ENCODE peak calls at places on chromosomes 2 and 18, in six cellular contexts. One of them, this sample, is unnamed.

GRCh38 chr18:3171631-3172030 is 48.1 kb downstream of the MYOM1 start:
- DNase-seq in tibial nerve: no peak
- DNase-seq in left ventricle myocardium inferior: no peak
- DNase-seq in neural crest cell: no peak
- DNase-seq in fibroblast of mammary gland: no peak
- DNase-seq in IMR-90: no peak
- DNase-seq in this sample: no peak

GRCh38 chr2:57720728-57721627 is 325.6 kb upstream of the VRK2 start:
- DNase-seq in tibial nerve: no peak
- DNase-seq in left ventricle myocardium inferior: no peak
- DNase-seq in neural crest cell: peak
- DNase-seq in fibroblast of mammary gland: peak
- DNase-seq in IMR-90: peak
- DNase-seq in this sample: peak

GRCh38 chr2:174153757-174154680 is 94.3 kb downstream of the OLA1 start:
- DNase-seq in tibial nerve: no peak
- DNase-seq in left ventricle myocardium inferior: no peak
- DNase-seq in neural crest cell: no peak
- DNase-seq in fibroblast of mammary gland: peak
- DNase-seq in IMR-90: peak
- DNase-seq in this sample: peak

GRCh38 chr18:45359275-45360009 is 255.8 kb upstream of the SLC14A2 start:
- DNase-seq in tibial nerve: no peak
- DNase-seq in left ventricle myocardium inferior: no peak
- DNase-seq in neural crest cell: no peak
- DNase-seq in fibroblast of mammary gland: no peak
- DNase-seq in IMR-90: no peak
- DNase-seq in this sample: no peak

GRCh38 chr2:18413794-18414396 is 146.6 kb downstream of the RDH14 start:
- DNase-seq in tibial nerve: no peak
- DNase-seq in left ventricle myocardium inferior: no peak
- DNase-seq in neural crest cell: no peak
- DNase-seq in fibroblast of mammary gland: peak
- DNase-seq in IMR-90: peak
- DNase-seq in this sample: peak

GRCh38 chr2:160293401-160293911 is 93.4 kb upstream of the ITGB6 start:
- DNase-seq in tibial nerve: no peak
- DNase-seq in left ventricle myocardium inferior: no peak
- DNase-seq in neural crest cell: no peak
- DNase-seq in fibroblast of mammary gland: peak
- DNase-seq in IMR-90: peak
- DNase-seq in this sample: peak

GRCh38 chr2:60463249-60463648 is 90.2 kb downstream of the BCL11A start:
- DNase-seq in tibial nerve: no peak
- DNase-seq in left ventricle myocardium inferior: peak
- DNase-seq in neural crest cell: no peak
- DNase-seq in fibroblast of mammary gland: no peak
- DNase-seq in IMR-90: peak
- DNase-seq in this sample: no peak

GRCh38 chr18:78974115-78974740 is 5.4 kb upstream of the SALL3 start:
- DNase-seq in tibial nerve: no peak
- DNase-seq in left ventricle myocardium inferior: no peak
- DNase-seq in neural crest cell: no peak
- DNase-seq in fibroblast of mammary gland: no peak
- DNase-seq in IMR-90: no peak
- DNase-seq in this sample: no peak

GRCh38 chr2:133262888-133263287 is 305.4 kb downstream of the NCKAP5 start:
- DNase-seq in tibial nerve: no peak
- DNase-seq in left ventricle myocardium inferior: no peak
- DNase-seq in neural crest cell: no peak
- DNase-seq in fibroblast of mammary gland: no peak
- DNase-seq in IMR-90: no peak
- DNase-seq in this sample: no peak
- TF ChIP-seq CTCF in tibial nerve: no peak
- TF ChIP-seq CTCF in left ventricle myocardium inferior: peak
- TF ChIP-seq CTCF in neural crest cell: peak
- TF ChIP-seq CTCF in fibroblast of mammary gland: no peak
- TF ChIP-seq CTCF in IMR-90: peak
- TF ChIP-seq CTCF in this sample: peak

GRCh38 chr2:232568161-232568560 is 17.7 kb downstream of the EIF4E2 start:
- DNase-seq in tibial nerve: no peak
- DNase-seq in left ventricle myocardium inferior: no peak
- DNase-seq in neural crest cell: no peak
- DNase-seq in fibroblast of mammary gland: peak
- DNase-seq in IMR-90: peak
- DNase-seq in this sample: peak

GRCh38 chr2:232563580-232563979 is 13.1 kb downstream of the EIF4E2 start:
- DNase-seq in tibial nerve: no peak
- DNase-seq in left ventricle myocardium inferior: no peak
- DNase-seq in neural crest cell: no peak
- DNase-seq in fibroblast of mammary gland: peak
- DNase-seq in IMR-90: peak
- DNase-seq in this sample: no peak

GRCh38 chr2:232562515-232563151 is 12.1 kb downstream of the EIF4E2 start:
- DNase-seq in tibial nerve: no peak
- DNase-seq in left ventricle myocardium inferior: no peak
- DNase-seq in neural crest cell: no peak
- DNase-seq in fibroblast of mammary gland: no peak
- DNase-seq in IMR-90: no peak
- DNase-seq in this sample: no peak
- TF ChIP-seq CTCF in tibial nerve: no peak
- TF ChIP-seq CTCF in left ventricle myocardium inferior: no peak
- TF ChIP-seq CTCF in neural crest cell: no peak
- TF ChIP-seq CTCF in fibroblast of mammary gland: no peak
- TF ChIP-seq CTCF in IMR-90: no peak
- TF ChIP-seq CTCF in this sample: no peak

GRCh38 chr2:227402959-227403358 is 15.2 kb upstream of the SCYGR1 start:
- DNase-seq in tibial nerve: no peak
- DNase-seq in left ventricle myocardium inferior: no peak
- DNase-seq in neural crest cell: no peak
- DNase-seq in fibroblast of mammary gland: peak
- DNase-seq in IMR-90: no peak
- DNase-seq in this sample: peak

GRCh38 chr2:227407601-227408089 is 19.9 kb upstream of the SCYGR1 start:
- DNase-seq in tibial nerve: peak
- DNase-seq in left ventricle myocardium inferior: peak
- DNase-seq in neural crest cell: no peak
- DNase-seq in fibroblast of mammary gland: no peak
- DNase-seq in IMR-90: no peak
- DNase-seq in this sample: peak

GRCh38 chr2:227410191-227410590 is 22.4 kb upstream of the SCYGR1 start:
- DNase-seq in tibial nerve: no peak
- DNase-seq in left ventricle myocardium inferior: no peak
- DNase-seq in neural crest cell: no peak
- DNase-seq in fibroblast of mammary gland: no peak
- DNase-seq in IMR-90: no peak
- DNase-seq in this sample: peak

GRCh38 chr2:227404575-227404974 is 16.8 kb upstream of the SCYGR1 start:
- DNase-seq in tibial nerve: no peak
- DNase-seq in left ventricle myocardium inferior: no peak
- DNase-seq in neural crest cell: no peak
- DNase-seq in fibroblast of mammary gland: no peak
- DNase-seq in IMR-90: no peak
- DNase-seq in this sample: no peak

GRCh38 chr2:227406177-227407031 is 18.7 kb upstream of the SCYGR1 start:
- DNase-seq in tibial nerve: no peak
- DNase-seq in left ventricle myocardium inferior: peak
- DNase-seq in neural crest cell: peak
- DNase-seq in fibroblast of mammary gland: peak
- DNase-seq in IMR-90: peak
- DNase-seq in this sample: peak
- TF ChIP-seq CTCF in tibial nerve: peak
- TF ChIP-seq CTCF in left ventricle myocardium inferior: peak
- TF ChIP-seq CTCF in neural crest cell: peak
- TF ChIP-seq CTCF in fibroblast of mammary gland: peak
- TF ChIP-seq CTCF in IMR-90: peak
- TF ChIP-seq CTCF in this sample: peak

GRCh38 chr18:47284691-47285370 is 33.4 kb upstream of the SKOR2 start:
- DNase-seq in tibial nerve: no peak
- DNase-seq in left ventricle myocardium inferior: no peak
- DNase-seq in neural crest cell: no peak
- DNase-seq in fibroblast of mammary gland: no peak
- DNase-seq in IMR-90: no peak
- DNase-seq in this sample: no peak

GRCh38 chr18:47285456-47285855 is 34.0 kb upstream of the SKOR2 start:
- DNase-seq in tibial nerve: no peak
- DNase-seq in left ventricle myocardium inferior: no peak
- DNase-seq in neural crest cell: no peak
- DNase-seq in fibroblast of mammary gland: no peak
- DNase-seq in IMR-90: no peak
- DNase-seq in this sample: no peak

GRCh38 chr18:47286776-47287410 is 35.4 kb upstream of the SKOR2 start:
- DNase-seq in tibial nerve: no peak
- DNase-seq in left ventricle myocardium inferior: no peak
- DNase-seq in neural crest cell: no peak
- DNase-seq in fibroblast of mammary gland: no peak
- DNase-seq in IMR-90: no peak
- DNase-seq in this sample: no peak

GRCh38 chr18:47280121-47280520 is 28.7 kb upstream of the SKOR2 start:
- DNase-seq in tibial nerve: no peak
- DNase-seq in left ventricle myocardium inferior: no peak
- DNase-seq in neural crest cell: no peak
- DNase-seq in fibroblast of mammary gland: no peak
- DNase-seq in IMR-90: no peak
- DNase-seq in this sample: no peak

GRCh38 chr18:47283476-47283875 is 32.0 kb upstream of the SKOR2 start:
- DNase-seq in tibial nerve: no peak
- DNase-seq in left ventricle myocardium inferior: no peak
- DNase-seq in neural crest cell: no peak
- DNase-seq in fibroblast of mammary gland: peak
- DNase-seq in IMR-90: peak
- DNase-seq in this sample: peak
- TF ChIP-seq CTCF in tibial nerve: peak
- TF ChIP-seq CTCF in left ventricle myocardium inferior: peak
- TF ChIP-seq CTCF in neural crest cell: peak
- TF ChIP-seq CTCF in fibroblast of mammary gland: peak
- TF ChIP-seq CTCF in IMR-90: peak
- TF ChIP-seq CTCF in this sample: peak

This sample was measured in MCF 10A.